ENCODE peak calls at places on chromosomes 1 and 21, in seven cellular contexts. H is endothelial cell; J is CD4-positive, alpha-beta T cell; E is mucosa of descending colon; X is upper lobe of right lung; Z is dorsolateral prefrontal cortex; P is hepatocyte. O is an unnamed sample.

GRCh38 chr1:205256956-205257615 is 29.3 kb downstream of the TMCC2 start:
- DNase-seq in P (no peak), Z (no peak), E (no peak), X (no peak), J (no peak), H (no peak), O (no peak)

GRCh38 chr1:245469734-245470133 is 314.9 kb downstream of the KIF26B start:
- DNase-seq in X (no peak), H (no peak), Z (no peak), P (no peak), J (no peak), E (no peak), O (no peak)

GRCh38 chr1:18735369-18735997 is 104.8 kb downstream of the PAX7 start:
- DNase-seq in H (no peak), J (no peak), E (no peak), Z (no peak), P (no peak), X (peak; percentile 52), O (no peak)

GRCh38 chr1:7550261-7550850 is 220.7 kb upstream of the VAMP3 start:
- DNase-seq in J (no peak), H (no peak), P (no peak), Z (no peak), E (no peak), X (peak; percentile 64), O (no peak)

GRCh38 chr1:3126756-3127718 is 58.0 kb downstream of the PRDM16 start:
- DNase-seq in Z (no peak), J (no peak), H (no peak), E (no peak), X (no peak), P (no peak), O (no peak)

GRCh38 chr1:115987623-115988022 is 11.3 kb downstream of the SLC22A15 start:
- DNase-seq in X (no peak), Z (no peak), E (no peak), P (no peak), H (no peak), J (no peak), O (no peak)

GRCh38 chr1:32947669-32948068 is 16.9 kb downstream of the RNF19B start:
- DNase-seq in J (no peak), Z (no peak), X (no peak), H (no peak), P (no peak), E (no peak), O (no peak)

GRCh38 chr21:32411366-32412161 is 942 bp upstream of the EVA1C start:
- DNase-seq in P (peak; percentile 67), J (peak; percentile 58), E (peak; percentile 93), X (peak; percentile 96), Z (peak; percentile 88), H (peak; percentile 17), O (peak; percentile 74)

GRCh38 chr1:63068626-63069025 is 253.7 kb upstream of the FOXD3 start:
- DNase-seq in J (no peak), Z (no peak), H (no peak), E (no peak), X (no peak), P (no peak), O (no peak)

GRCh38 chr1:29044010-29044409 is 79.7 kb downstream of the TMEM200B start:
- DNase-seq in H (no peak), E (no peak), P (no peak), J (no peak), Z (no peak), X (no peak), O (no peak)

GRCh38 chr1:7672864-7673263 is 98.2 kb upstream of the VAMP3 start:
- DNase-seq in Z (no peak), E (no peak), J (no peak), H (no peak), X (no peak), P (no peak), O (no peak)

GRCh38 chr1:22431965-22432364 is 19.7 kb upstream of the ZBTB40 start:
- DNase-seq in E (no peak), P (no peak), H (no peak), Z (no peak), X (no peak), J (no peak), O (no peak)

GRCh38 chr1:92882817-92883216 is 51.0 kb downstream of the RPL5 start:
- DNase-seq in Z (no peak), H (no peak), J (peak; percentile 33), E (no peak), X (no peak), P (no peak), O (no peak)

GRCh38 chr1:83998205-83998598 is 730 bp downstream of the TTLL7 start:
- DNase-seq in X (no peak), P (no peak), E (no peak), Z (no peak), J (no peak), H (no peak), O (no peak)

GRCh38 chr21:41294548-41295231 is 21.9 kb upstream of the FAM3B start:
- DNase-seq in E (no peak), P (no peak), J (no peak), H (no peak), Z (no peak), X (no peak), O (no peak)

GRCh38 chr21:43295016-43295958 is 126.5 kb downstream of the CRYAA start:
- DNase-seq in E (peak; percentile 23), X (peak; percentile 40), Z (no peak), H (no peak), P (no peak), J (no peak), O (no peak)

GRCh38 chr1:98051065-98051675 is 130.3 kb upstream of the DPYD start:
- DNase-seq in P (peak; percentile 78), J (peak; percentile 57), H (peak; percentile 78), Z (peak; percentile 92), E (no peak), X (no peak), O (no peak)

GRCh38 chr1:214472362-214472761 is 79.0 kb downstream of the PTPN14 start:
- DNase-seq in H (no peak), Z (no peak), P (no peak), J (no peak), X (no peak), E (no peak), O (no peak)

GRCh38 chr1:208183977-208184901 is 59.9 kb downstream of the PLXNA2 start:
- DNase-seq in H (no peak), E (peak; percentile 74), J (no peak), X (no peak), P (peak; percentile 85), Z (peak; percentile 26), O (peak; percentile 75)

GRCh38 chr1:153921803-153922075 is 1.0 kb downstream of the GATAD2B start:
- DNase-seq in X (peak; percentile 54), H (no peak), Z (no peak), J (no peak), P (no peak), E (no peak), O (peak; percentile 14)

GRCh38 chr1:209748620-209749019 is 7.2 kb upstream of the TRAF3IP3 start:
- DNase-seq in X (no peak), H (no peak), J (no peak), E (no peak), P (no peak), Z (no peak), O (no peak)

GRCh38 chr1:243790404-243790803 is 59.6 kb downstream of the AKT3 start:
- DNase-seq in E (no peak), H (no peak), P (no peak), Z (no peak), J (no peak), X (no peak), O (no peak)

DNA sequence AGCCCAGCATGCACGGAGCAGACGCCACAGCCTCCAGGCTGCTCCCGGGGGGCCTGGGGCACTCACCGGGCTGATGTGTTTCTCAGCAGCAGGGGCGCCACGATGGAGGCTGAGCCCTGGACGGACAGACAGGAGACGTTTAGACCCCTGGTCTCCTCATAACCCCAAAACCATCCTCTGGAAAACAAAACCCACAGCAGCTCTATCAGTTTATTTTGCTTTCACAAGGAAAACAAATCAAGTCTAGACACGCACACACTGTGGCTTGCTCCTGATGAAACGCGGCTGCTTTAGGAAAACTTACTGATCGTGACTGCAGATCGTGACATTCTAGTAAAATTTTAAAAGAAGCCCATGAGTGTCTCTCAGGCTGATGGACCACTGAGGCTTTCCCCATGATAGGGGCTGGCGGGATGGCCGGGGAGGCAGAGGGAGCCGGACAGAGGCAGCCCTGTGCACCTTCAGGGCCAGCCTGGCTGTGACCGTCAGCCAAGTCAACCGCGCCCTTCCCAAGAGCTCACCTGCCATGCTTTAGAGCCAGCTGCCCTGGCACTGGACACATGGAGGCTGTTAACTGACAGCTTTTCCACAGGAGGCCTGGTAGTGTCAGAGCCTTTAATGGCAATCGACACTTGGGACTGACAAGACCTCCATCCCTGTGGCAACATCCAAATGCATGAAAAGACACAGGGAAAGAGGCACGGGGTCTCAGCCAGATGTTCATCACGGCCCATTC is 5.2 kb downstream of the POFUT2 start:
- DNase-seq in Z (no peak), J (no peak), E (no peak), P (no peak), H (no peak), X (peak; percentile 42), O (no peak)
- TF ChIP-seq CTCF in Z (no peak), J (no peak), E (no peak), P (no peak), H (no peak), X (no peak), O (no peak)

GRCh38 chr1:11350265-11350664 is 77.3 kb downstream of the UBIAD1 start:
- DNase-seq in H (no peak), J (no peak), X (no peak), E (no peak), Z (no peak), P (no peak), O (no peak)
- TF ChIP-seq CTCF in H (no peak), J (no peak), X (no peak), E (no peak), Z (no peak), P (no peak), O (no peak)

GRCh38 chr1:2049517-2050481 is at the start of gene PRKCZ:
- DNase-seq in H (peak; percentile 84), P (peak; percentile 97), X (peak; percentile 98), Z (no peak), E (peak; percentile 97), J (peak; percentile 98), O (no peak)
- TF ChIP-seq CTCF in H (peak; percentile 53), P (peak; percentile 31), X (peak; percentile 31), Z (no peak), E (no peak), J (no peak), O (no peak)

GRCh38 chr21:46256501-46256994 is 28.0 kb upstream of the LSS start:
- DNase-seq in Z (no peak), J (no peak), E (no peak), X (peak; percentile 48), P (no peak), H (no peak), O (no peak)
- TF ChIP-seq CTCF in Z (no peak), J (no peak), E (no peak), X (no peak), P (no peak), H (no peak), O (no peak)